ENCODE peak calls at places on chromosomes 7 and 10, in four cellular contexts. S, J, I and A are unnamed samples.

GRCh38 chr7:114150704-114151103 is 231.9 kb upstream of the PPP1R3A start:
- DNase-seq in J (no peak), I (no peak), S (no peak), A (no peak)

GRCh38 chr7:134514663-134515062 is 12.7 kb upstream of the AKR1B10 start:
- DNase-seq in J (peak), I (no peak), S (peak), A (peak)

GRCh38 chr7:20778063-20778721 is 8.5 kb downstream of the SP8 start:
- DNase-seq in S (no peak), J (no peak), I (peak), A (no peak)

GRCh38 chr10:92692697-92693533 is 3.2 kb downstream of the HHEX start:
- DNase-seq in S (no peak), I (no peak), J (no peak), A (no peak)

GRCh38 chr7:29160080-29160479 is 13.7 kb upstream of the CPVL start:
- DNase-seq in I (no peak), J (no peak), S (no peak), A (no peak)

GRCh38 chr7:2979951-2980350 is 63.7 kb downstream of the CARD11 start:
- DNase-seq in I (no peak), J (no peak), S (no peak), A (no peak)

GRCh38 chr10:43417950-43418768 is 9.2 kb upstream of the HNRNPF start:
- DNase-seq in S (peak), I (no peak), J (peak), A (no peak)

GRCh38 chr10:126950401-126951105 is 45.3 kb downstream of the DOCK1 start:
- DNase-seq in S (no peak), I (no peak), J (no peak), A (no peak)

GRCh38 chr7:75611557-75612178 is 119.5 kb downstream of the SPDYE5 start:
- DNase-seq in I (peak), J (no peak), S (peak), A (no peak)

GRCh38 chr7:100171840-100172239 is 3.4 kb upstream of the GAL3ST4 start:
- DNase-seq in I (peak), J (no peak), S (no peak), A (no peak)

GRCh38 chr10:86599041-86599440 is 55.3 kb upstream of the OPN4 start:
- DNase-seq in J (no peak), S (no peak), I (peak), A (no peak)

GRCh38 chr10:71771821-71772617 is 1.3 kb downstream of the VSIR start:
- DNase-seq in I (no peak), S (no peak), J (no peak), A (no peak)

GRCh38 chr7:26653966-26654365 is 210.4 kb downstream of the SKAP2 start:
- DNase-seq in S (no peak), J (no peak), I (no peak), A (no peak)

GRCh38 chr10:91557540-91558231 is 75.2 kb downstream of the PPP1R3C start:
- DNase-seq in S (no peak), J (no peak), I (no peak), A (no peak)

GRCh38 chr10:78787095-78787494 is 281.7 kb upstream of the ZMIZ1 start:
- DNase-seq in J (no peak), I (no peak), S (no peak), A (no peak)

GRCh38 chr10:32372000-32372875 is 25.3 kb upstream of the EPC1 start:
- DNase-seq in S (no peak), I (no peak), J (no peak), A (no peak)
- TF ChIP-seq SUZ12 in S (no peak), I (no peak), J (no peak), A (no peak)

GRCh38 chr10:11986593-11987216 is 55.9 kb downstream of the UPF2 start:
- DNase-seq in S (peak), I (peak), J (peak), A (peak)
- H3K9ac ChIP-seq in S (no peak), I (no peak), J (no peak), A (no peak)

GRCh38 chr10:122592161-122592560 is 31.6 kb downstream of the DMBT1 start:
- DNase-seq in J (no peak), I (no peak), S (no peak), A (no peak)

GRCh38 chr10:122590158-122590557 is 29.6 kb downstream of the DMBT1 start:
- DNase-seq in J (no peak), I (no peak), S (no peak), A (no peak)

GRCh38 chr10:122591736-122592135 is 31.2 kb downstream of the DMBT1 start:
- DNase-seq in J (no peak), I (no peak), S (no peak), A (no peak)

GRCh38 chr10:122587099-122587725 is 26.7 kb downstream of the DMBT1 start:
- DNase-seq in S (no peak), I (no peak), J (no peak), A (no peak)

GRCh38 chr10:122588381-122588780 is 27.8 kb downstream of the DMBT1 start:
- DNase-seq in J (no peak), S (no peak), I (no peak), A (no peak)
- TF ChIP-seq SUZ12 in J (no peak), S (no peak), I (no peak), A (no peak)

GRCh38 chr7:5320391-5320790 is 37.6 kb downstream of the SLC29A4 start:
- DNase-seq in S (no peak), J (no peak), I (no peak), A (no peak)
- H3K9ac ChIP-seq in S (no peak), J (no peak), I (no peak), A (no peak)

GRCh38 chr10:14507156-14507555 is 176.4 kb upstream of the FRMD4A start:
- DNase-seq in J (no peak), S (no peak), I (no peak), A (no peak)
- TF ChIP-seq SUZ12 in J (no peak), S (no peak), I (no peak), A (no peak)

GRCh38 chr7:106010331-106010730 is 47.3 kb downstream of the CDHR3 start:
- DNase-seq in J (no peak), S (no peak), I (no peak), A (no peak)
- H3K9ac ChIP-seq in J (no peak), S (no peak), I (no peak), A (no peak)

DNA sequence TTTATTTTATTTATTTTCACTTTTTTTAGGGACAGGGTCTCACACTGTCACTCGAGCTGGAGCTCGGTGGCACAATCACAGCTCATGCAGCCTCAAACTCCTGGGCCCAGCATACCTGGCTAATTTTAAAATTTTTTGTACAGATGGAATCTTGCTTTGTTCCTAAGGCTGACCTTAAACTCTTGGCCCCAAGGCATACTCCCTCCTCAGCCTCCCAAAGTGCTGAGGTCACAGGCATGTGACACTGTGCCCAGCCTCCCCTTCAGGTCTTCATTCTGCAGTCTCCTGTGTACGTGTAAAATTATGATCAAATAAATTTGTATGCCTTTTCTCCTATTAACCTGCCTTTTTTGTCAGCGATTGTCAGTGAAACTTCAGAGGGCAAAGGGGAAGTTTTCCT is 17.8 kb upstream of the TCTN3 start:
- DNase-seq in S (no peak), J (no peak), I (no peak), A (no peak)
- TF ChIP-seq SUZ12 in S (no peak), J (no peak), I (no peak), A (no peak)

DNA sequence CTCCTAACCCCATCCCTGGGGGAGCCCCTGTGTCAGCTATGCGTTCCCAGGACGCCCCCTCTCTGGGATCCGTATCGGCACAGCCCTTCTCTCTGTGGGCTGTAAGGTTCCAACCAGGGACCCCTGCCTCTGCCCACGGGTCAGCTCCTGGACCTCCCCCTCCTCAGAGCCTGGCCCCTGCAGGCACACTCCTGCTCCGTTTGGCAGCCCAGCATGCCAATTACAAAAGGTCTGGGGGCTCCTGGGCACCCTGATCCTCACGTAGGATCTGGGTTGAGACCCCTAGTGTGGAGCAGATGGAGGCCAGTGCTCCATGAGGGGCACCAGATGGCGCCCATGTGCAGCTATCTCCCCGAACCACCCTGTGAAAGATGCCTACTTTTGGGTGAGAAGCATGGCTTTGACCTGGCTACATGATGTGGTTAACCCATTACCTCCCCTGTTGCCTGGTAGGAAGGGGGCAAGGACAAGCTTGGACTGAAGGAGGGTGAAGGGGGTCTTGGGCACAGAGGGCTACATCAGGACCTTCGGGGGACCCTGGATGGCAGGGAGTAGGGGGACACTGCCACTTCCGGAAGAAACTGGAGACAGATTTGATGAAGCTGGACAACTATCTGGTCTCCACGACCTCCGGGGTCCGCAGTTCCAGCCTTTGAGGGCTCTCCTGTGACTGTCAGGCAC is 9.0 kb downstream of the TACR2 start:
- DNase-seq in J (no peak), I (peak), S (no peak), A (no peak)
- H3K9ac ChIP-seq in J (peak), I (no peak), S (no peak), A (no peak)

DNA sequence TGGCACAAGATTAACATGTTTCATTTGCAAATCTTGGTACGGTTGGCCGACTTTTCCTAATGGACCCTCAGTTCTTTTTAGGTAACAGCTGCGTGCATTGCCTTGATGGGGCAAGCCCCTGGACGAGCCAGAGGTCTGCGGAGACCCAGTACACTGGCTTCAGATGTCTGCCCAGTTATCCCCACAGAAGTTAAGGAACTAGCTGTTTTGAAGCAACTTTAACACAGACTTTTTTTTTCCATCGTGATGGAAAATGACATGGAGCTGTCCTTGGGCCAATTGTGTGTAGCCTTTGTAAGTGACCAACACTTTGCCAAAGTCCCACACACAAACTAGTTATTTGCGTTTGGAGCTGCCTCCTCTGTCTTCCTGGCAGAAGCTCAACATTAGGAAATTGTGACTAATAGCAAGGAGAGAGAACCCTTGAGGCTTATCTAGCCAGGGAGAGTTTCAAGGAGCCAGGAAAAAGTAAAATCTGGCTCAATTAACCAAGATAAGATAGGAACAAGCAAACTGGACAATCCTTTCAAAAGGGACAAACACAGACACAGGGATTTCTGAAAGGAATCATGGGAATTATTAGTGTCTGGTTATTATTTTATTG is 99.6 kb upstream of the BMPER start:
- DNase-seq in I (no peak), J (no peak), S (no peak), A (no peak)
- TF ChIP-seq SUZ12 in I (no peak), J (no peak), S (no peak), A (no peak)